ENCODE peak calls at places on chromosomes 13 and 19, in seven cellular contexts. E, H, U, X, P, L and D are unnamed samples.
A peak's percentile ranks its signal among the peaks of the same experiment; 100 is the strongest.

GRCh38 chr19:2345794-2346663 is 14.0 kb upstream of the TMPRSS9 start:
- DNase-seq in E (no peak), H (no peak), U (peak; percentile 58), X (no peak), P (no peak), L (no peak), D (no peak)

GRCh38 chr13:50923272-50923671 is 13.7 kb downstream of the RNASEH2B start:
- DNase-seq in E (peak; percentile 5), H (no peak), U (no peak), X (no peak), P (no peak), L (no peak), D (no peak)

GRCh38 chr13:67133476-67133875 is 96.7 kb downstream of the PCDH9 start:
- DNase-seq in E (no peak), H (no peak), U (no peak), X (no peak), P (no peak), L (no peak), D (no peak)

GRCh38 chr13:101150998-101151397 is 265.3 kb downstream of the NALCN start:
- DNase-seq in E (no peak), H (no peak), U (no peak), X (no peak), P (no peak), L (peak; percentile 45), D (no peak)

GRCh38 chr13:106471957-106472543 is 63.4 kb downstream of the EFNB2 start:
- DNase-seq in E (peak; percentile 59), H (peak; percentile 71), U (no peak), X (no peak), P (no peak), L (peak; percentile 78), D (no peak)

GRCh38 chr19:40205760-40206159 is 12.4 kb downstream of the TTC9B start:
- DNase-seq in E (no peak), H (no peak), U (no peak), X (no peak), P (no peak), L (no peak), D (no peak)

GRCh38 chr19:13797870-13798269 is 2.6 kb downstream of the ZSWIM4 start:
- DNase-seq in E (peak; percentile 59), H (no peak), U (no peak), X (no peak), P (no peak), L (no peak), D (no peak)

GRCh38 chr13:98080280-98080679 is 62.6 kb upstream of the FARP1 start:
- DNase-seq in E (no peak), H (no peak), U (no peak), X (no peak), P (no peak), L (no peak), D (no peak)

GRCh38 chr19:33236696-33237390 is 11.2 kb upstream of the SLC7A10 start:
- DNase-seq in E (no peak), H (no peak), U (peak; percentile 33), X (no peak), P (no peak), L (no peak), D (no peak)

GRCh38 chr13:20435616-20436368 is 89.9 kb downstream of the CRYL1 start:
- DNase-seq in E (no peak), H (peak; percentile 73), U (no peak), X (no peak), P (no peak), L (no peak), D (no peak)

GRCh38 chr13:46803586-46803985 is 6.6 kb upstream of the ESD start:
- DNase-seq in E (no peak), H (no peak), U (no peak), X (no peak), P (no peak), L (no peak), D (no peak)

GRCh38 chr13:72820156-72820897 is 38.4 kb downstream of the PIBF1 start:
- DNase-seq in E (no peak), H (peak; percentile 22), U (no peak), X (no peak), P (no peak), L (no peak), D (no peak)

GRCh38 chr13:30429721-30430694 is 7.7 kb downstream of the UBE2L5 start:
- DNase-seq in E (peak; percentile 50), H (no peak), U (no peak), X (no peak), P (peak; percentile 41), L (no peak), D (no peak)

GRCh38 chr13:95160112-95160906 is 140.9 kb downstream of the ABCC4 start:
- DNase-seq in E (peak; percentile 81), H (no peak), U (no peak), X (no peak), P (no peak), L (no peak), D (no peak)

GRCh38 chr19:51365211-51366049 is 758 bp downstream of the ETFB start:
- DNase-seq in E (peak; percentile 63), H (peak; percentile 39), U (peak; percentile 78), X (no peak), P (peak; percentile 43), L (no peak), D (peak; percentile 24)

GRCh38 chr19:27657271-27658051 is 1555.5 kb downstream of the UQCRFS1 start:
- DNase-seq in E (no peak), H (no peak), U (no peak), X (peak; percentile 25), P (no peak), L (no peak), D (no peak)

GRCh38 chr13:32889986-32890565 is 126.1 kb upstream of the KL start:
- DNase-seq in E (no peak), H (no peak), U (no peak), X (no peak), P (no peak), L (no peak), D (no peak)

GRCh38 chr13:110185696-110186095 is 121.3 kb downstream of the COL4A1 start:
- DNase-seq in E (no peak), H (no peak), U (no peak), X (no peak), P (no peak), L (no peak), D (no peak)

GRCh38 chr13:83941669-83942335 is 59.5 kb upstream of the SLITRK1 start:
- DNase-seq in E (peak; percentile 9), H (peak; percentile 39), U (no peak), X (no peak), P (no peak), L (peak; percentile 44), D (no peak)

GRCh38 chr13:27969073-27969865 is at the start of gene CDX2:
- DNase-seq in E (peak; percentile 16), H (peak; percentile 87), U (no peak), X (no peak), P (no peak), L (peak; percentile 51), D (no peak)

GRCh38 chr19:40503300-40503699 is 36.5 kb downstream of the SPTBN4 start:
- DNase-seq in E (peak; percentile 39), H (peak; percentile 63), U (no peak), X (no peak), P (peak; percentile 19), L (peak; percentile 26), D (no peak)

GRCh38 chr19:3176715-3177501 is 1.7 kb upstream of the S1PR4 start:
- DNase-seq in E (peak; percentile 83), H (no peak), U (peak; percentile 60), X (no peak), P (peak; percentile 90), L (no peak), D (peak; percentile 62)

GRCh38 chr13:32255744-32256120 is 59.4 kb downstream of the ZAR1L start:
- DNase-seq in E (no peak), H (no peak), U (no peak), X (no peak), P (no peak), L (no peak), D (no peak)

GRCh38 chr19:58558066-58558622 is at the start of gene UBE2M:
- DNase-seq in E (peak; percentile 42), H (peak; percentile 63), U (peak; percentile 82), X (peak; percentile 85), P (peak; percentile 68), L (no peak), D (peak; percentile 69)

GRCh38 chr19:10096615-10096963 is 5.9 kb downstream of the ANGPTL6 start:
- DNase-seq in E (no peak), H (no peak), U (peak; percentile 64), X (peak; percentile 74), P (no peak), L (no peak), D (no peak)

DNA sequence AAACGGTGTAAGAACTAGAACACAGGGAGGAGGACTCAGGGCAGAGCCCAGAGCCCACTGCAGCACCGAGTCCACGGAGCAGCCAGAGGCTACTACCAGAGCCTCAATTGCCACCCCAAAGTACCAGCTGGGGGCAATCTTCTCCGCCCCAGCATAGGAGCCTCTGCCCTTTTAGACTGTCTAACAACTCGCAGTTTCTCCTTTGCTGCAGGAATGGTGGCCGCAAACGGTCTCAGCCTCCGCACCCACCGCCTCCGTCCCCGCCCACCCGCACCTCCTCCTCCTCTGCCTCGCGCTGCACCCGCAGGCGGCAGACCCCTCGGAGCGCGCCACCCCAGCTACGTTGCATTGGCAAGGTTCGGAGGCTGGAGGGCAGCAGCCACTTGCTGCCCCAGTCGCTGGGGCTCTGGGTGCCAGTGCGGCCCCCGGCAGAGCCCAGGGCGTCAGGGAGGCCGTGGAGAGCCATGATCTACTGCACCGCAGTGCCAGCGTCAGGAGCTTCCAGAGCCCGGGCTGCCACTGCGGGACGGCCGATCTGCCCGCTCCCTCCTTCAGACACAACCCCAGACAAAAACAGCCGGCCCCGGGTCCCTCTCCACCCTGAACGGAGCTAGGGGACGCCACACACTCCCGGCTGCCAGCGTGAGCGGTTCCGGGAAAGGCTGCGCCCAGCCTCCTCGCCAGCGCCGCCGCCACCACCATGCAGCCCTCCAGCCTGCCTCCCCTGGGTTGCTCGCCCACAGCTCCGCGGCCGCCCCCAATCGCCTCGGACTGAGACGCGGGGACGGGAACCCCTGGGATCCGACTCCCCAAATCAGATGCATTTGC is 1.8 kb downstream of the FGF14 start:
- DNase-seq in E (no peak), H (peak; percentile 55), U (peak; percentile 60), X (no peak), P (peak; percentile 2), L (peak; percentile 46), D (peak; percentile 13)
- H3K4me3 ChIP-seq in E (peak overlapping the region; percentile 49), H (peak overlapping the region; percentile 78), U (peak overlapping the region; percentile 38), X (peak overlapping the region; percentile 47), P (no peak overlapping the region), L (peak overlapping the region; percentile 75), D (no peak overlapping the region)

GRCh38 chr19:18756896-18757295 is 34.2 kb downstream of the COMP start:
- DNase-seq in E (no peak), H (no peak), U (no peak), X (no peak), P (no peak), L (no peak), D (no peak)
- H3K4me1 ChIP-seq in E (no peaks in the 10 kb centered on the region), H (no peaks in the 10 kb centered on the region), U (peaks cover 2% of the 10 kb centered on the region), X (no peaks in the 10 kb centered on the region), P (no peaks in the 10 kb centered on the region), L (no peaks in the 10 kb centered on the region), D (no peaks in the 10 kb centered on the region)

GRCh38 chr13:26679945-26680516 is 80.6 kb downstream of the GPR12 start:
- DNase-seq in E (no peak), H (peak; percentile 71), U (no peak), X (peak; percentile 78), P (no peak), L (peak; percentile 77), D (no peak)
- H3K27ac ChIP-seq in E (no peak overlapping the region), H (peak overlapping the region; percentile 51), U (no peak overlapping the region), X (peak overlapping the region; percentile 65), P (no peak overlapping the region), L (peak overlapping the region; percentile 70), D (no peak overlapping the region)

DNA sequence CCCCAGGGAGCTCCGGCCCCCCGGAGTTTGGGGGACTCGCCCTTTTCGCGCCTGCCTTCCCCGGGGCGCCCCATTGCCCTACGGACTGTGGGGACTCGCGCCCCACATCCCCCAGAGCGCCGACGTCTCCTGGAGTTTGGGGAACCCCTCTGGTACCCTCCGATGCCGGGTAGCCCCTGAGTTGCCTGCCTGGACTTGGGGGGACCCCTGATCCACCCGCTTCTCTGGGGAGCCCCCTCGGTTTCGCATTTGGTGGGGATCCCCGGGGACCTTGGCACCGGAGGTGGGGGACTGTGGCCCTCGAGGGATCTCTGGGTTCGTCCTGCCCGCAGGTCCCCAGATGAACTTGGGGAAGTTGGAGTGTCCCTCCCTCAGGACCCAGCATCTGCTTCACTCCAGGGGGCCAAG is 782 bp downstream of the EFNA2 start:
- DNase-seq in E (no peak), H (no peak), U (no peak), X (no peak), P (no peak), L (no peak), D (no peak)
- H3K4me3 ChIP-seq in E (peak overlapping the region; percentile 62), H (peak overlapping the region; percentile 55), U (peak overlapping the region; percentile 23), X (no peak overlapping the region), P (no peak overlapping the region), L (peak overlapping the region; percentile 74), D (no peak overlapping the region)